ENCODE peak calls at places on chromosome 9, in ten cellular contexts. S is stimulated activated CD8-positive, alpha-beta memory T cell treated with anti-CD3 and anti-CD28 coated beads, Interleukin-2, amount 100 ng/mL, for 48 hours; T is amygdala; V is GM12865; W is ACHN; G is spleen; L is stomach; P is astrocyte of the spinal cord; E is cardiac fibroblast; H is iris pigment epithelial cell. R is an unnamed sample.

GRCh38 chr9:124342946-124343485 is 72.2 kb downstream of the PSMB7 start:
- DNase-seq in P (peak), L (no peak), G (peak), T (peak), H (peak), W (peak), V (no peak), E (peak), S (no peak), R (peak)

GRCh38 chr9:81058776-81059175 is 630.6 kb downstream of the TLE1 start:
- DNase-seq in H (no peak), S (no peak), V (no peak), L (no peak), E (no peak), P (no peak), T (no peak), G (no peak), W (no peak), R (no peak)

GRCh38 chr9:88197781-88198345 is 59.6 kb upstream of the SPATA31C2 start:
- DNase-seq in H (peak), S (no peak), V (no peak), T (no peak), L (no peak), G (no peak), E (peak), P (peak), W (peak), R (no peak)

GRCh38 chr9:105299190-105299854 is 54.9 kb downstream of the SLC44A1 start:
- DNase-seq in L (peak), H (peak), G (no peak), P (peak), T (no peak), E (peak), S (no peak), W (peak), V (no peak), R (no peak)

GRCh38 chr9:127065592-127065991 is 56.8 kb downstream of the ANGPTL2 start:
- DNase-seq in V (no peak), S (no peak), W (no peak), L (no peak), H (peak), P (peak), T (no peak), E (peak), G (no peak), R (no peak)

GRCh38 chr9:135075234-135076142 is 12.0 kb upstream of the OLFM1 start:
- DNase-seq in V (no peak), E (peak), W (no peak), T (peak), P (no peak), G (peak), H (peak), S (no peak), L (peak), R (peak)

GRCh38 chr9:114405294-114406034 is 17.7 kb upstream of the AKNA start:
- DNase-seq in W (peak), L (peak), E (peak), P (peak), G (peak), S (peak), T (peak), H (peak), V (peak), R (peak)

GRCh38 chr9:437066-438015 is 222.7 kb downstream of the DOCK8 start:
- DNase-seq in L (no peak), E (peak), V (no peak), P (peak), G (no peak), W (no peak), T (no peak), H (peak), S (no peak), R (no peak)

GRCh38 chr9:123687246-123687721 is 242.6 kb downstream of the DENND1A start:
- DNase-seq in W (no peak), P (no peak), S (no peak), H (peak), V (no peak), G (no peak), E (no peak), L (peak), T (no peak), R (no peak)

GRCh38 chr9:113807173-113808061 is 68.7 kb upstream of the ZNF618 start:
- DNase-seq in L (peak), S (peak), H (peak), V (peak), G (no peak), T (peak), E (peak), W (peak), P (peak), R (peak)

GRCh38 chr9:138057726-138058125 is 180.1 kb downstream of the CACNA1B start:
- DNase-seq in E (no peak), L (no peak), P (no peak), T (no peak), S (no peak), G (no peak), W (no peak), V (no peak), H (no peak), R (no peak)

GRCh38 chr9:111900934-111901612 is 4.5 kb downstream of the UGCG start:
- DNase-seq in E (no peak), H (no peak), L (no peak), P (no peak), G (no peak), V (no peak), T (no peak), W (no peak), S (no peak), R (no peak)

GRCh38 chr9:36461341-36461740 is 61.3 kb upstream of the RNF38 start:
- DNase-seq in H (peak), L (no peak), P (peak), W (no peak), G (no peak), E (peak), S (no peak), T (no peak), V (no peak), R (no peak)

GRCh38 chr9:123267481-123268239 is 726 bp downstream of the STRBP start:
- DNase-seq in W (no peak), L (peak), P (no peak), T (peak), H (no peak), E (no peak), S (no peak), V (peak), G (peak), R (peak)

GRCh38 chr9:77257275-77257674 is 79.9 kb downstream of the VPS13A start:
- DNase-seq in G (no peak), W (no peak), V (no peak), L (no peak), E (no peak), S (no peak), H (no peak), P (no peak), T (no peak), R (no peak)

GRCh38 chr9:93246526-93246925 is 62.6 kb downstream of the WNK2 start:
- DNase-seq in W (no peak), L (no peak), H (no peak), S (no peak), P (no peak), G (no peak), E (no peak), T (no peak), V (no peak), R (no peak)

GRCh38 chr9:9556865-9557803 is 1055.7 kb downstream of the PTPRD start:
- DNase-seq in E (no peak), P (no peak), W (no peak), V (no peak), H (no peak), T (no peak), G (no peak), L (no peak), S (no peak), R (no peak)

GRCh38 chr9:91946196-91946595 is 3.8 kb downstream of the ROR2 start:
- DNase-seq in L (peak), T (no peak), E (no peak), V (no peak), S (no peak), P (no peak), G (no peak), W (no peak), H (no peak), R (no peak)

GRCh38 chr9:88530051-88530450 is 4.9 kb upstream of the NXNL2 start:
- DNase-seq in S (no peak), P (peak), H (peak), E (peak), V (no peak), G (no peak), L (no peak), T (no peak), W (peak), R (no peak)

GRCh38 chr9:120902286-120902685 is 24.3 kb downstream of the TRAF1 start:
- DNase-seq in E (no peak), V (peak), W (no peak), H (no peak), G (no peak), T (no peak), P (no peak), L (no peak), S (no peak), R (no peak)

GRCh38 chr9:77896269-77897245 is 135.1 kb downstream of the GNAQ start:
- DNase-seq in V (no peak), L (no peak), E (no peak), T (peak), W (no peak), H (no peak), G (no peak), P (no peak), S (no peak), R (no peak)

R was measured in thyroid gland.